ENCODE peak calls at places on chromosomes 2 and 18, in eight cellular contexts. U is tibial artery; Y is stomach; V is CD4-positive, alpha-beta T cell; T is esophagus squamous epithelium; X is CD8-positive, alpha-beta T cell; W is SK-N-MC; S is right cardiac atrium. R is an unnamed sample.

GRCh38 chr2:36409971-36410370 is 54.4 kb downstream of the CRIM1 start:
- DNase-seq in X (no peak), T (no peak), W (no peak), V (no peak), Y (no peak), U (no peak), S (no peak), R (no peak)

GRCh38 chr18:37668971-37669747 is 103.6 kb upstream of the CELF4 start:
- DNase-seq in T (no peak), S (no peak), X (no peak), W (no peak), Y (no peak), U (no peak), V (no peak), R (no peak)

GRCh38 chr18:48479531-48479930 is 59.3 kb upstream of the CTIF start:
- DNase-seq in W (no peak), T (no peak), U (no peak), X (no peak), S (no peak), Y (no peak), V (no peak), R (no peak)

GRCh38 chr2:42770288-42771131 is 6.6 kb upstream of the OXER1 start:
- DNase-seq in S (peak; percentile 67), U (no peak), W (no peak), V (no peak), Y (peak; percentile 25), T (no peak), X (no peak), R (no peak)

GRCh38 chr2:45256173-45256866 is 247.1 kb upstream of the SIX2 start:
- DNase-seq in X (no peak), W (no peak), T (no peak), V (no peak), Y (no peak), U (peak; percentile 46), S (peak; percentile 59), R (no peak)

GRCh38 chr2:109102588-109103233 is 26.3 kb upstream of the SH3RF3 start:
- DNase-seq in U (no peak), X (no peak), Y (no peak), T (no peak), V (peak; percentile 8), W (no peak), S (no peak), R (no peak)

GRCh38 chr2:220394433-220394832 is 767.0 kb downstream of the SLC4A3 start:
- DNase-seq in T (no peak), W (peak; percentile 68), V (no peak), X (no peak), S (peak; percentile 68), U (peak; percentile 23), Y (no peak), R (no peak)

GRCh38 chr2:3202926-3203325 is 174.7 kb downstream of the EIPR1 start:
- DNase-seq in U (no peak), T (no peak), X (no peak), W (no peak), Y (no peak), V (no peak), S (no peak), R (no peak)

GRCh38 chr2:63064197-63064596 is 13.6 kb downstream of the OTX1 start:
- DNase-seq in Y (no peak), T (no peak), X (no peak), W (no peak), U (no peak), V (no peak), S (no peak), R (no peak)

GRCh38 chr2:120878970-120879369 is 143.3 kb downstream of the GLI2 start:
- DNase-seq in T (no peak), W (no peak), Y (no peak), V (no peak), X (no peak), S (no peak), U (no peak), R (no peak)

GRCh38 chr2:183244300-183244849 is 120.1 kb downstream of the NUP35 start:
- DNase-seq in W (no peak), Y (no peak), V (no peak), U (no peak), S (no peak), X (no peak), T (no peak), R (no peak)

GRCh38 chr2:11155326-11156059 is at the start of gene SLC66A3:
- DNase-seq in T (no peak), X (no peak), U (peak; percentile 79), S (no peak), V (no peak), W (no peak), Y (no peak), R (peak; percentile 25)

GRCh38 chr2:8672940-8673339 is 8.9 kb upstream of the ID2 start:
- DNase-seq in Y (no peak), W (no peak), S (no peak), V (no peak), U (no peak), T (no peak), X (no peak), R (no peak)

GRCh38 chr18:68234115-68234514 is 480.8 kb downstream of the TMX3 start:
- DNase-seq in V (no peak), S (no peak), T (no peak), U (no peak), W (no peak), X (no peak), Y (no peak), R (no peak)

GRCh38 chr18:68233043-68233442 is 481.9 kb downstream of the TMX3 start:
- DNase-seq in T (no peak), W (no peak), V (no peak), Y (no peak), X (no peak), U (no peak), S (no peak), R (no peak)

GRCh38 chr18:68234676-68235075 is 480.2 kb downstream of the TMX3 start:
- DNase-seq in X (no peak), W (no peak), U (no peak), S (no peak), V (no peak), T (no peak), Y (no peak), R (no peak)

GRCh38 chr18:68229351-68229750 is 485.6 kb downstream of the TMX3 start:
- DNase-seq in U (no peak), W (no peak), X (no peak), Y (no peak), T (no peak), S (no peak), V (no peak), R (no peak)
- H3K9me3 ChIP-seq in U (no peaks in the 10 kb centered on the region), W (no peaks in the 10 kb centered on the region), X (no peaks in the 10 kb centered on the region), Y (no peaks in the 10 kb centered on the region), T (no peaks in the 10 kb centered on the region), S (no peaks in the 10 kb centered on the region), V (no peaks in the 10 kb centered on the region), R (no peaks in the 10 kb centered on the region)

GRCh38 chr2:28465148-28465885 is 30.5 kb upstream of the PLB1 start:
- DNase-seq in X (no peak), Y (no peak), U (no peak), S (no peak), W (no peak), V (no peak), T (no peak), R (no peak)
- H3K9me3 ChIP-seq in X (no peaks in the 10 kb centered on the region), Y (no peaks in the 10 kb centered on the region), U (no peaks in the 10 kb centered on the region), S (no peaks in the 10 kb centered on the region), W (no peaks in the 10 kb centered on the region), V (no peaks in the 10 kb centered on the region), T (no peaks in the 10 kb centered on the region), R (no peaks in the 10 kb centered on the region)

DNA sequence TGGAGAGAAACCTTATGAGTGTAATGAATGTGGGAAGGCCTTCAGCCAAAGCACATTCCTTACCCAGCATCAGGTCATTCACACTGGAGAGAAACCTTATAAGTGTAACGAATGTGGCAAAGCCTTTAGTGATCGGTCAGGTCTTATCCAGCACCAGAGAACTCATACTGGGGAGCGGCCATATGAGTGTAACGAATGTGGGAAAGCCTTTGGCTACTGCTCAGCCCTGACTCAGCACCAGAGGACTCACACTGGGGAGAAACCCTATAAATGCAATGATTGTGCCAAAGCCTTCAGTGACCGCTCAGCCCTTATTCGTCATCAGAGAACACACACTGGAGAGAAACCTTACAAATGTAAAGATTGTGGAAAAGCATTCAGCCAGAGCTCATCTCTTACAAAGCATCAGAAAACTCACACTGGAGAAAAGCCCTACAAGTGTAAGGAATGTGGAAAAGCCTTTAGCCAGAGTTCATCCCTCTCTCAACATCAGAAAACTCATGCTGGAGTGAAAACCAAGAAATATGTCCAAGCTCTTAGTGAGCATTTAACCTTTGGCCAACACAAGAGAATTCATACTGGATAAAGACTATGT is 7.8 kb downstream of the ZNF892 start:
- DNase-seq in W (no peak), V (no peak), Y (no peak), T (no peak), X (no peak), U (no peak), S (no peak), R (no peak)
- H3K9me3 ChIP-seq in W (peaks cover 21% of the 10 kb centered on the region), V (peaks cover 96% of the 10 kb centered on the region), Y (peaks cover 100% of the 10 kb centered on the region), T (peaks cover 99% of the 10 kb centered on the region), X (peaks cover 76% of the 10 kb centered on the region), U (peaks cover 84% of the 10 kb centered on the region), S (peaks cover 28% of the 10 kb centered on the region), R (peaks cover 87% of the 10 kb centered on the region)

GRCh38 chr18:57431512-57432080 is 3.6 kb upstream of the ONECUT2 start:
- DNase-seq in S (no peak), T (no peak), U (no peak), W (no peak), V (no peak), Y (no peak), X (no peak), R (no peak)
- H3K9me3 ChIP-seq in S (peaks cover 3% of the 10 kb centered on the region), T (peaks cover 18% of the 10 kb centered on the region), U (peaks cover 15% of the 10 kb centered on the region), W (no peaks in the 10 kb centered on the region), V (peaks cover 22% of the 10 kb centered on the region), Y (peaks cover 19% of the 10 kb centered on the region), X (no peaks in the 10 kb centered on the region), R (peaks cover 4% of the 10 kb centered on the region)

R was measured in thoracic aorta.